ENCODE peak calls at places on chromosomes 5 and 9, in five cellular contexts. One of them, this sample, is unnamed.

GRCh38 chr5:97044057-97044456 is 98.4 kb downstream of the LIX1 start:
- DNase-seq in activated T-cell treated with anti-CD3 and anti-CD28 coated beads, Interleukin-2, amount 50 U/mL, for 4 hours: no peak
- DNase-seq in heart left ventricle: peak
- DNase-seq in pons: no peak
- DNase-seq in CD8-positive, alpha-beta T cell: no peak
- DNase-seq in this sample: no peak

GRCh38 chr9:107636596-107637405 is 147.2 kb upstream of the KLF4 start:
- DNase-seq in pons: peak
- DNase-seq in heart left ventricle: no peak
- DNase-seq in activated T-cell treated with anti-CD3 and anti-CD28 coated beads, Interleukin-2, amount 50 U/mL, for 4 hours: no peak
- DNase-seq in CD8-positive, alpha-beta T cell: no peak
- DNase-seq in this sample: no peak

GRCh38 chr5:101829255-101829654 is 466.8 kb downstream of the SLCO4C1 start:
- DNase-seq in CD8-positive, alpha-beta T cell: no peak
- DNase-seq in pons: no peak
- DNase-seq in activated T-cell treated with anti-CD3 and anti-CD28 coated beads, Interleukin-2, amount 50 U/mL, for 4 hours: no peak
- DNase-seq in heart left ventricle: no peak
- DNase-seq in this sample: no peak

GRCh38 chr5:73625905-73626811 is at the start of gene ARHGEF28:
- DNase-seq in activated T-cell treated with anti-CD3 and anti-CD28 coated beads, Interleukin-2, amount 50 U/mL, for 4 hours: peak
- DNase-seq in heart left ventricle: peak
- DNase-seq in pons: no peak
- DNase-seq in CD8-positive, alpha-beta T cell: no peak
- DNase-seq in this sample: no peak

GRCh38 chr5:133369161-133369783 is 243.1 kb downstream of the FSTL4 start:
- DNase-seq in pons: no peak
- DNase-seq in CD8-positive, alpha-beta T cell: no peak
- DNase-seq in heart left ventricle: no peak
- DNase-seq in activated T-cell treated with anti-CD3 and anti-CD28 coated beads, Interleukin-2, amount 50 U/mL, for 4 hours: no peak
- DNase-seq in this sample: no peak

GRCh38 chr9:76605271-76605670 is 146.3 kb downstream of the GCNT1 start:
- DNase-seq in pons: no peak
- DNase-seq in heart left ventricle: no peak
- DNase-seq in activated T-cell treated with anti-CD3 and anti-CD28 coated beads, Interleukin-2, amount 50 U/mL, for 4 hours: no peak
- DNase-seq in CD8-positive, alpha-beta T cell: no peak
- DNase-seq in this sample: no peak

GRCh38 chr9:4262735-4263141 is 37.1 kb downstream of the GLIS3 start:
- DNase-seq in pons: no peak
- DNase-seq in activated T-cell treated with anti-CD3 and anti-CD28 coated beads, Interleukin-2, amount 50 U/mL, for 4 hours: no peak
- DNase-seq in heart left ventricle: no peak
- DNase-seq in CD8-positive, alpha-beta T cell: no peak
- DNase-seq in this sample: no peak

GRCh38 chr9:69594180-69594579 is 78.0 kb downstream of the APBA1 start:
- DNase-seq in pons: no peak
- DNase-seq in CD8-positive, alpha-beta T cell: no peak
- DNase-seq in activated T-cell treated with anti-CD3 and anti-CD28 coated beads, Interleukin-2, amount 50 U/mL, for 4 hours: no peak
- DNase-seq in heart left ventricle: no peak
- DNase-seq in this sample: no peak

GRCh38 chr9:16871358-16872151 is 1.1 kb upstream of the BNC2 start:
- DNase-seq in activated T-cell treated with anti-CD3 and anti-CD28 coated beads, Interleukin-2, amount 50 U/mL, for 4 hours: no peak
- DNase-seq in pons: peak
- DNase-seq in CD8-positive, alpha-beta T cell: no peak
- DNase-seq in heart left ventricle: peak
- DNase-seq in this sample: no peak

GRCh38 chr5:143791848-143792701 is 19.9 kb upstream of the HMHB1 start:
- DNase-seq in heart left ventricle: no peak
- DNase-seq in CD8-positive, alpha-beta T cell: no peak
- DNase-seq in activated T-cell treated with anti-CD3 and anti-CD28 coated beads, Interleukin-2, amount 50 U/mL, for 4 hours: no peak
- DNase-seq in pons: peak
- DNase-seq in this sample: no peak

GRCh38 chr9:124782661-124783574 is 6.0 kb downstream of the OLFML2A start:
- DNase-seq in activated T-cell treated with anti-CD3 and anti-CD28 coated beads, Interleukin-2, amount 50 U/mL, for 4 hours: no peak
- DNase-seq in heart left ventricle: no peak
- DNase-seq in CD8-positive, alpha-beta T cell: no peak
- DNase-seq in pons: no peak
- DNase-seq in this sample: no peak

GRCh38 chr9:35618854-35619799 is 914 bp upstream of the CD72 start:
- DNase-seq in activated T-cell treated with anti-CD3 and anti-CD28 coated beads, Interleukin-2, amount 50 U/mL, for 4 hours: no peak
- DNase-seq in pons: no peak
- DNase-seq in CD8-positive, alpha-beta T cell: no peak
- DNase-seq in heart left ventricle: no peak
- DNase-seq in this sample: no peak

GRCh38 chr5:32342656-32343055 is 29.9 kb upstream of the MTMR12 start:
- DNase-seq in heart left ventricle: no peak
- DNase-seq in CD8-positive, alpha-beta T cell: no peak
- DNase-seq in activated T-cell treated with anti-CD3 and anti-CD28 coated beads, Interleukin-2, amount 50 U/mL, for 4 hours: no peak
- DNase-seq in pons: no peak
- DNase-seq in this sample: no peak

GRCh38 chr5:61346511-61346910 is 14.5 kb downstream of the ZSWIM6 start:
- DNase-seq in heart left ventricle: no peak
- DNase-seq in pons: no peak
- DNase-seq in CD8-positive, alpha-beta T cell: no peak
- DNase-seq in activated T-cell treated with anti-CD3 and anti-CD28 coated beads, Interleukin-2, amount 50 U/mL, for 4 hours: no peak
- DNase-seq in this sample: no peak

GRCh38 chr5:127892467-127893207 is 189.4 kb downstream of the CCDC192 start:
- DNase-seq in heart left ventricle: no peak
- DNase-seq in activated T-cell treated with anti-CD3 and anti-CD28 coated beads, Interleukin-2, amount 50 U/mL, for 4 hours: no peak
- DNase-seq in pons: peak
- DNase-seq in CD8-positive, alpha-beta T cell: no peak
- DNase-seq in this sample: no peak

GRCh38 chr9:113934826-113935676 is 58.9 kb downstream of the ZNF618 start:
- DNase-seq in heart left ventricle: no peak
- DNase-seq in activated T-cell treated with anti-CD3 and anti-CD28 coated beads, Interleukin-2, amount 50 U/mL, for 4 hours: no peak
- DNase-seq in pons: no peak
- DNase-seq in CD8-positive, alpha-beta T cell: no peak
- DNase-seq in this sample: no peak

GRCh38 chr9:38079410-38080105 is 10.5 kb upstream of the SHB start:
- DNase-seq in activated T-cell treated with anti-CD3 and anti-CD28 coated beads, Interleukin-2, amount 50 U/mL, for 4 hours: no peak
- DNase-seq in CD8-positive, alpha-beta T cell: no peak
- DNase-seq in pons: no peak
- DNase-seq in heart left ventricle: peak
- DNase-seq in this sample: no peak

GRCh38 chr5:11602298-11602697 is 301.9 kb downstream of the CTNND2 start:
- DNase-seq in activated T-cell treated with anti-CD3 and anti-CD28 coated beads, Interleukin-2, amount 50 U/mL, for 4 hours: no peak
- DNase-seq in CD8-positive, alpha-beta T cell: no peak
- DNase-seq in pons: peak
- DNase-seq in heart left ventricle: no peak
- DNase-seq in this sample: no peak

GRCh38 chr9:95382433-95382832 is 64.9 kb upstream of the FANCC start:
- DNase-seq in pons: no peak
- DNase-seq in heart left ventricle: no peak
- DNase-seq in CD8-positive, alpha-beta T cell: no peak
- DNase-seq in activated T-cell treated with anti-CD3 and anti-CD28 coated beads, Interleukin-2, amount 50 U/mL, for 4 hours: no peak
- DNase-seq in this sample: no peak

GRCh38 chr9:19934301-19934868 is 145.5 kb upstream of the SLC24A2 start:
- DNase-seq in pons: no peak
- DNase-seq in activated T-cell treated with anti-CD3 and anti-CD28 coated beads, Interleukin-2, amount 50 U/mL, for 4 hours: no peak
- DNase-seq in CD8-positive, alpha-beta T cell: no peak
- DNase-seq in heart left ventricle: peak
- DNase-seq in this sample: no peak

GRCh38 chr5:137741-138140 is 45.8 kb downstream of the PLEKHG4B start:
- DNase-seq in pons: no peak
- DNase-seq in heart left ventricle: no peak
- DNase-seq in CD8-positive, alpha-beta T cell: no peak
- DNase-seq in activated T-cell treated with anti-CD3 and anti-CD28 coated beads, Interleukin-2, amount 50 U/mL, for 4 hours: no peak
- DNase-seq in this sample: no peak

GRCh38 chr5:115962239-115962564 is at the start of gene LVRN:
- DNase-seq in heart left ventricle: no peak
- DNase-seq in activated T-cell treated with anti-CD3 and anti-CD28 coated beads, Interleukin-2, amount 50 U/mL, for 4 hours: no peak
- DNase-seq in CD8-positive, alpha-beta T cell: no peak
- DNase-seq in pons: no peak
- DNase-seq in this sample: no peak

GRCh38 chr9:38022995-38023394 is 46.0 kb downstream of the SHB start:
- DNase-seq in heart left ventricle: no peak
- DNase-seq in CD8-positive, alpha-beta T cell: no peak
- DNase-seq in pons: peak
- DNase-seq in activated T-cell treated with anti-CD3 and anti-CD28 coated beads, Interleukin-2, amount 50 U/mL, for 4 hours: no peak
- DNase-seq in this sample: no peak

GRCh38 chr5:23776684-23777083 is 269.3 kb downstream of the PRDM9 start:
- DNase-seq in pons: no peak
- DNase-seq in CD8-positive, alpha-beta T cell: no peak
- DNase-seq in heart left ventricle: no peak
- DNase-seq in activated T-cell treated with anti-CD3 and anti-CD28 coated beads, Interleukin-2, amount 50 U/mL, for 4 hours: no peak
- DNase-seq in this sample: no peak

GRCh38 chr9:132879443-132880310 is 979 bp downstream of the SPACA9 start:
- DNase-seq in activated T-cell treated with anti-CD3 and anti-CD28 coated beads, Interleukin-2, amount 50 U/mL, for 4 hours: no peak
- DNase-seq in pons: no peak
- DNase-seq in heart left ventricle: no peak
- DNase-seq in CD8-positive, alpha-beta T cell: no peak
- DNase-seq in this sample: no peak

GRCh38 chr9:87685871-87686519 is 39.9 kb upstream of the CTSL start:
- DNase-seq in CD8-positive, alpha-beta T cell: no peak
- DNase-seq in pons: peak
- DNase-seq in activated T-cell treated with anti-CD3 and anti-CD28 coated beads, Interleukin-2, amount 50 U/mL, for 4 hours: no peak
- DNase-seq in heart left ventricle: peak
- DNase-seq in this sample: no peak

This sample was measured in cerebellar nuclear complex.